ENCODE peak calls at places on chromosomes 16 and 17, in ten cellular contexts. A, C, Q, O, M, F, D, P, U and R are unnamed samples. For H3K4me1, the result is how much of the 10 kb centered on the place peaks cover.

GRCh38 chr17:39854909-39855308 is 9.2 kb downstream of the IKZF3 start:
- DNase-seq in A (no peak), C (no peak), Q (no peak), O (no peak), M (no peak), F (no peak), D (no peak), P (no peak), U (no peak), R (no peak)

GRCh38 chr17:73338050-73338491 is 26.3 kb upstream of the CDC42EP4 start:
- DNase-seq in A (no peak), C (no peak), Q (no peak), O (peak), M (no peak), F (no peak), D (no peak), P (peak), U (no peak), R (no peak)

GRCh38 chr17:45867702-45868101 is 23.0 kb downstream of the SPPL2C start:
- DNase-seq in A (no peak), C (no peak), Q (no peak), O (no peak), M (no peak), F (no peak), D (no peak), P (no peak), U (no peak), R (no peak)

GRCh38 chr16:71426069-71426879 is 15.6 kb downstream of the TLE7 start:
- DNase-seq in A (no peak), C (peak), Q (no peak), O (peak), M (peak), F (peak), D (peak), P (no peak), U (no peak), R (no peak)

GRCh38 chr17:39529455-39529854 is 68.2 kb downstream of the CDK12 start:
- DNase-seq in A (no peak), C (no peak), Q (no peak), O (no peak), M (no peak), F (peak), D (no peak), P (no peak), U (no peak), R (no peak)

GRCh38 chr17:50170662-50171370 is 5.0 kb downstream of the SGCA start:
- DNase-seq in A (no peak), C (peak), Q (no peak), O (no peak), M (no peak), F (no peak), D (no peak), P (no peak), U (peak), R (no peak)

GRCh38 chr17:48644159-48644558 is 18.0 kb upstream of the HOXB9 start:
- DNase-seq in A (no peak), C (no peak), Q (no peak), O (no peak), M (no peak), F (no peak), D (no peak), P (no peak), U (no peak), R (no peak)

GRCh38 chr17:61425682-61426481 is 26.2 kb downstream of the TBX2 start:
- DNase-seq in A (no peak), C (no peak), Q (no peak), O (no peak), M (no peak), F (no peak), D (no peak), P (no peak), U (no peak), R (no peak)

GRCh38 chr17:79942591-79943353 is 92.9 kb downstream of the TBC1D16 start:
- DNase-seq in A (no peak), C (no peak), Q (no peak), O (peak), M (no peak), F (peak), D (peak), P (peak), U (peak), R (no peak)

GRCh38 chr16:66008136-66008535 is 358.4 kb upstream of the CDH5 start:
- DNase-seq in A (no peak), C (no peak), Q (no peak), O (no peak), M (no peak), F (no peak), D (no peak), P (no peak), U (no peak), R (no peak)

GRCh38 chr17:14745122-14745521 is 444.2 kb downstream of the HS3ST3B1 start:
- DNase-seq in A (no peak), C (no peak), Q (no peak), O (no peak), M (no peak), F (no peak), D (no peak), P (no peak), U (no peak), R (no peak)

GRCh38 chr17:32496348-32497078 is 9.7 kb downstream of the CDK5R1 start:
- DNase-seq in A (no peak), C (no peak), Q (no peak), O (no peak), M (no peak), F (no peak), D (no peak), P (no peak), U (peak), R (no peak)

GRCh38 chr17:59356543-59357218 is 25.2 kb downstream of the YPEL2 start:
- DNase-seq in A (no peak), C (no peak), Q (no peak), O (no peak), M (no peak), F (no peak), D (no peak), P (no peak), U (no peak), R (no peak)

GRCh38 chr17:59357219-59357699 is 25.8 kb downstream of the YPEL2 start:
- DNase-seq in A (no peak), C (no peak), Q (no peak), O (no peak), M (no peak), F (no peak), D (no peak), P (no peak), U (no peak), R (no peak)

GRCh38 chr17:59355030-59355694 is 23.7 kb downstream of the YPEL2 start:
- DNase-seq in A (no peak), C (no peak), Q (no peak), O (no peak), M (no peak), F (no peak), D (peak), P (no peak), U (no peak), R (no peak)

GRCh38 chr17:59353936-59354755 is 22.7 kb downstream of the YPEL2 start:
- DNase-seq in A (no peak), C (no peak), Q (no peak), O (no peak), M (no peak), F (no peak), D (no peak), P (no peak), U (no peak), R (no peak)

GRCh38 chr17:59355695-59356323 is 24.4 kb downstream of the YPEL2 start:
- DNase-seq in A (no peak), C (no peak), Q (no peak), O (no peak), M (no peak), F (no peak), D (no peak), P (no peak), U (no peak), R (no peak)
- H3K4me1 ChIP-seq in A (half or more), C (under half), Q (under half), O (under half), M (under half), F (under half), D (half or more), P (under half), U (half or more), R (under half)

DNA sequence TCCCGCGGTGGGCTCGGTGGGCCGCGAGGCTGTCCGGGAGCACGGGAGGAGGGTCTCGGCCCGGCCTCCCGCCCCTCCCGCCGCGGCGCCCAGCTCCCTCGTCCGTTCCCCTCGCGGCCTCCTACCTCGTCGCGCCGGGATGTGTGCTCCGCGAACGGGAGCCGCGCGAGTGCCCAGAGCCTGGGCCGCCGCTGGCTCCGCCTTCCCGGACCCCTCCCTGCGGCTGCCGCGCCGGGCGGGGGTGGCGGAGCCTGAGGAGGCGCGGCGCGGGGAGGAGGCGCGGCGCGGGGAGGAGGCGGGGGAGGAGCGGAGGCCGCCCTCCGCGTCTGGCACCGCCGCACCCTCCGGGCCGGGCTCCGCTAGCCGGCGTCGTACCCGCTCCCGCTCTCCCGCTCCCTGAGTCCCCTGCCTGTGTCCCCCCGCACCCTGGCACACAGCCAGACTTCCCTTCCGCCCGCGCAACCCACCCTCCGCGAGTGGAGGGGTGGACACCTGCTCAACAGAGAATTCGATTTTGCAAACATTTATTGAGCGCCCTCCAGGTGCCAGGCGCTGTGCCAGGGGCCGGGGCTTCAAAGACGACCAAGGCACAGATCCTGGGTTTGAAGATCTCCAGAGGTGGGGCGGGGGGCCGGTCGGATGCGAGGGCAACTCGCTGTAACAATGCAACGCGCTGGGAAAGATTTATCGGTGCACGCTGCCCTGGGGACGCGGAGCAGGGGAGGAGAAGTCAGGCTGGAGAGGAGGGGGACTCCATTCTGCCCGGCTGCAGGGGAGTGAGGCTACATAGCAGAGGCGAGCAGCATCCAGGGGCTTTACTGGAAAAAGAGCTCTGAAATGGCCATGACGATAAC is at the start of gene MPP3:
- DNase-seq in A (peak), C (no peak), Q (peak), O (peak), M (peak), F (peak), D (peak), P (peak), U (no peak), R (no peak)
- TF ChIP-seq POLR2A in A (no peak), C (no peak), Q (peak), O (peak), M (peak), F (peak), D (peak), P (peak), U (peak), R (peak)

GRCh38 chr17:30340957-30341356 is 7.1 kb upstream of the TMIGD1 start:
- DNase-seq in A (no peak), C (no peak), Q (no peak), O (no peak), M (no peak), F (peak), D (no peak), P (no peak), U (no peak), R (no peak)
- H3K4me1 ChIP-seq in A (under half), C (under half), Q (under half), O (under half), M (under half), F (under half), D (half or more), P (under half), U (under half), R (under half)

GRCh38 chr17:30228011-30228410 is 7.5 kb downstream of the SLC6A4 start:
- DNase-seq in A (no peak), C (no peak), Q (no peak), O (no peak), M (no peak), F (no peak), D (no peak), P (no peak), U (no peak), R (no peak)

GRCh38 chr17:30229012-30229411 is 6.5 kb downstream of the SLC6A4 start:
- DNase-seq in A (no peak), C (no peak), Q (no peak), O (no peak), M (no peak), F (no peak), D (no peak), P (no peak), U (no peak), R (no peak)

GRCh38 chr17:30225112-30225511 is 10.4 kb downstream of the SLC6A4 start:
- DNase-seq in A (no peak), C (no peak), Q (no peak), O (no peak), M (no peak), F (no peak), D (no peak), P (no peak), U (no peak), R (no peak)

GRCh38 chr17:30225919-30226553 is 9.5 kb downstream of the SLC6A4 start:
- DNase-seq in A (no peak), C (no peak), Q (no peak), O (no peak), M (no peak), F (no peak), D (no peak), P (no peak), U (no peak), R (no peak)

DNA sequence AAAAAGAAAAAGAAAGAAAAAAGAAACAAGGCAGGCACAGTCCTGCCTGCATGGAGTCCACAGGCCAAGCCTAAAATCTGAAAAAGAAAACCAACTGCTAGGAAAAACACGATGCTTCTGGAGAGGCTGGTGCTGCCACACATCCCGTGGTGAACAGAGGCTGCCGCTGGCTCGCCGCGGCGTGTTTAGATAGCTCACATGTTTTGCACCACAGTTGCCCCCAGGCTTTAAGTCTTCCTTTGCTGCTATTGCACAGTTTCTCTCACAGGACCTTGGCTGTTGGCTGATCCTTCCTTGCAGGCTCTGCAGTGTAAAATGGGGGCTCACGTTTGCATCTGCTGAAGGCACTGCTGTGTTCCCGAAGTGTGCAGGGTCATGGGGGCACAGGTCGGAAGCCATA is 8.6 kb downstream of the SLC6A4 start:
- DNase-seq in A (no peak), C (no peak), Q (no peak), O (no peak), M (no peak), F (no peak), D (no peak), P (no peak), U (no peak), R (no peak)
- TF ChIP-seq POLR2A in A (no peak), C (no peak), Q (no peak), O (no peak), M (no peak), F (no peak), D (no peak), P (no peak), U (no peak), R (no peak)

DNA sequence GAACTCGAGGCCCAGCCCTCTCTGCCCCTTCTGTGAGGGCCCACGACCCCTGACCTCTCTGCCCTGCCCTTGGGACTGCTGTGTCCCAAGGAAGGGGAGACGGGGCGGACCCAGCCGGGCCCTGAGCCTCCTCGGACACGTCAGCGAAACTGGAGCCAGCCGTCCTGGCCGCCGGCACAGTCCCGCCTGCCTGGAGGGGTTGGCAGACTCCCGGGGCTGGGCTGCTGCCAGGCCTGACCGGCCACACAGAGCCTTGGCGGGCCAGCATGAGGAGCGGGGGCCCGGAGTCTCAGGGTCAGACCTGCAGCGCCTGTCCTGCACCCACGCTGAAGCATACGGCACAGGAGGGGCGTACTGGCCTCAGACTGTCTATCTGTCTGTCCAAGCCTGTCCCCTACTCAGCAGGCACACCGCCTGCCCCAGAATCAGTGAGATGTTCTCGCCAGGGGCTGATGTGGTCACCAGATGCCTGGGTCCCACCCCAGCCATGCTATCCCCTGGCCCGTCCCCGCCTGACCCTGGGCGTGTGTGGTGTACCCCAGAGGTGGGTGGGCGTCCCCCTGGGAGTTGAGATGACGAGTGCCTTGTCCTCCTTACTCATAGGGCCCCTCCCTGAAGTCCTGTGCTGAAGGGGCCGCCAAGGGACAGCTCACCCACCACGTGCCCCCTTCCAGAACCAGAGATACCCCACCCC is 4.6 kb downstream of the VASN start:
- DNase-seq in A (peak), C (no peak), Q (peak), O (peak), M (no peak), F (no peak), D (peak), P (peak), U (peak), R (no peak)
- H3K4me1 ChIP-seq in A (half or more), C (under half), Q (under half), O (under half), M (half or more), F (under half), D (half or more), P (under half), U (under half), R (half or more)

GRCh38 chr16:30875881-30876791 is 17.7 kb downstream of the BCL7C start:
- DNase-seq in A (no peak), C (peak), Q (no peak), O (no peak), M (no peak), F (no peak), D (no peak), P (no peak), U (no peak), R (no peak)
- TF ChIP-seq POLR2A in A (no peak), C (peak), Q (no peak), O (no peak), M (peak), F (no peak), D (no peak), P (no peak), U (no peak), R (no peak)

GRCh38 chr16:10657925-10658324 is 36.8 kb downstream of the TEKT5 start:
- DNase-seq in A (no peak), C (no peak), Q (no peak), O (no peak), M (no peak), F (no peak), D (no peak), P (no peak), U (no peak), R (no peak)

GRCh38 chr16:10654592-10655414 is 39.9 kb downstream of the TEKT5 start:
- DNase-seq in A (no peak), C (no peak), Q (no peak), O (no peak), M (no peak), F (no peak), D (no peak), P (no peak), U (no peak), R (no peak)

GRCh38 chr16:10658943-10659342 is 35.8 kb downstream of the TEKT5 start:
- DNase-seq in A (no peak), C (no peak), Q (no peak), O (no peak), M (no peak), F (no peak), D (no peak), P (no peak), U (no peak), R (no peak)

GRCh38 chr16:10655415-10655977 is 39.2 kb downstream of the TEKT5 start:
- DNase-seq in A (no peak), C (no peak), Q (no peak), O (no peak), M (no peak), F (no peak), D (no peak), P (no peak), U (no peak), R (no peak)

GRCh38 chr16:10656618-10657017 is 38.1 kb downstream of the TEKT5 start:
- DNase-seq in A (no peak), C (no peak), Q (no peak), O (no peak), M (no peak), F (no peak), D (no peak), P (no peak), U (no peak), R (no peak)
- H3K4me1 ChIP-seq in A (under half), C (under half), Q (under half), O (under half), M (under half), F (under half), D (under half), P (under half), U (under half), R (under half)

GRCh38 chr16:724188-725040 is 1.8 kb downstream of the CCDC78 start:
- DNase-seq in A (no peak), C (no peak), Q (no peak), O (no peak), M (no peak), F (no peak), D (no peak), P (no peak), U (no peak), R (no peak)

GRCh38 chr16:725463-726187 is 618 bp downstream of the CCDC78 start:
- DNase-seq in A (no peak), C (no peak), Q (no peak), O (no peak), M (no peak), F (no peak), D (no peak), P (no peak), U (no peak), R (no peak)

GRCh38 chr16:723695-724094 is 2.5 kb downstream of the CCDC78 start:
- DNase-seq in A (no peak), C (no peak), Q (no peak), O (no peak), M (no peak), F (no peak), D (no peak), P (no peak), U (no peak), R (no peak)

GRCh38 chr16:726188-726437 is 130 bp downstream of the CCDC78 start:
- DNase-seq in A (no peak), C (no peak), Q (no peak), O (no peak), M (no peak), F (no peak), D (no peak), P (no peak), U (no peak), R (no peak)

GRCh38 chr16:725041-725376 is 1.2 kb downstream of the CCDC78 start:
- DNase-seq in A (no peak), C (no peak), Q (no peak), O (no peak), M (no peak), F (no peak), D (no peak), P (no peak), U (no peak), R (no peak)
- TF ChIP-seq POLR2A in A (no peak), C (no peak), Q (no peak), O (no peak), M (no peak), F (no peak), D (no peak), P (no peak), U (no peak), R (no peak)

GRCh38 chr16:2955779-2956565 is 8.1 kb upstream of the KREMEN2 start:
- DNase-seq in A (no peak), C (no peak), Q (no peak), O (no peak), M (no peak), F (no peak), D (no peak), P (no peak), U (no peak), R (no peak)

GRCh38 chr16:2954228-2954627 is 9.8 kb upstream of the KREMEN2 start:
- DNase-seq in A (no peak), C (no peak), Q (no peak), O (no peak), M (no peak), F (no peak), D (no peak), P (no peak), U (no peak), R (no peak)

GRCh38 chr16:2955438-2955778 is 8.7 kb upstream of the KREMEN2 start:
- DNase-seq in A (no peak), C (no peak), Q (no peak), O (no peak), M (no peak), F (no peak), D (no peak), P (no peak), U (no peak), R (no peak)

GRCh38 chr16:2954647-2955381 is 9.3 kb upstream of the KREMEN2 start:
- DNase-seq in A (no peak), C (no peak), Q (no peak), O (no peak), M (no peak), F (no peak), D (no peak), P (no peak), U (no peak), R (no peak)

DNA sequence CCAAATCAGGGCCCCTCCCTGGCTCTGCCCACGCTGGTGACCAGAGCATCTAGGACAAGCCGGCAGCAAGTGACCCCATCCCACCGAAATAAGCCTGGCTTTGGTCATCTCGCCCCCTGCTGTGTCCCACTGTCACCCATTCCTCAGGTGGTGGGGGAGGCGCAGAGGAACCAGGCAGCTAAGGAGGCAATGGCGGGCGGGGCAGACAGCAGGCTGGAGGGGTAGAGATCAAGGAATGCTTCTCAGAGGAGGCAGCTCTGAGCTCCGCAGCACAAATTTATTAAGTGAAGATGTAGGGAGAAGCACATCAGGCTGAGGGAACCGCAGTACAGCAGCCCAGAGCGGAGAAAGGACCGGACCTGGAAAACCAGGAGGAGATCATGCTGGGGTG is 7.5 kb upstream of the KREMEN2 start:
- DNase-seq in A (no peak), C (no peak), Q (no peak), O (no peak), M (no peak), F (no peak), D (no peak), P (no peak), U (no peak), R (no peak)
- H3K4me1 ChIP-seq in A (under half), C (under half), Q (under half), O (under half), M (under half), F (under half), D (under half), P (under half), U (under half), R (under half)